ENCODE peak calls at places on chromosomes 11 and 22, in eight cellular contexts. One of them, this sample, is unnamed. For H3K4me1, the result is how much of the 10 kb centered on the place peaks cover.

GRCh38 chr22:32480238-32480637 is 5.6 kb downstream of the FBXO7 start:
- DNase-seq in fibroblast of lung: no peak
- DNase-seq in mesenchymal stem cell: no peak
- DNase-seq in right lobe of liver: no peak
- DNase-seq in uterus: no peak
- DNase-seq in DND-41: no peak
- DNase-seq in PC-9: no peak
- DNase-seq in GM23248: no peak
- DNase-seq in this sample: no peak

GRCh38 chr22:32591620-32592019 is 117.0 kb downstream of the FBXO7 start:
- DNase-seq in GM23248: peak
- DNase-seq in fibroblast of lung: peak
- DNase-seq in DND-41: no peak
- DNase-seq in mesenchymal stem cell: peak
- DNase-seq in PC-9: no peak
- DNase-seq in uterus: no peak
- DNase-seq in right lobe of liver: no peak
- DNase-seq in this sample: no peak

GRCh38 chr11:33344611-33345010 is 87.4 kb downstream of the HIPK3 start:
- DNase-seq in PC-9: peak
- DNase-seq in fibroblast of lung: peak
- DNase-seq in DND-41: no peak
- DNase-seq in right lobe of liver: no peak
- DNase-seq in GM23248: peak
- DNase-seq in uterus: no peak
- DNase-seq in mesenchymal stem cell: no peak
- DNase-seq in this sample: no peak

GRCh38 chr11:60985991-60986915 is 14.8 kb downstream of the CD6 start:
- DNase-seq in GM23248: peak
- DNase-seq in mesenchymal stem cell: no peak
- DNase-seq in right lobe of liver: no peak
- DNase-seq in fibroblast of lung: peak
- DNase-seq in PC-9: peak
- DNase-seq in DND-41: peak
- DNase-seq in uterus: no peak
- DNase-seq in this sample: peak

GRCh38 chr11:56271092-56271491 is 2.9 kb upstream of the OR5T1 start:
- DNase-seq in GM23248: no peak
- DNase-seq in fibroblast of lung: no peak
- DNase-seq in DND-41: no peak
- DNase-seq in uterus: no peak
- DNase-seq in right lobe of liver: no peak
- DNase-seq in mesenchymal stem cell: no peak
- DNase-seq in PC-9: no peak
- DNase-seq in this sample: no peak

GRCh38 chr11:62336949-62337681 is at the start of gene ASRGL1:
- DNase-seq in DND-41: no peak
- DNase-seq in PC-9: peak
- DNase-seq in uterus: peak
- DNase-seq in GM23248: peak
- DNase-seq in mesenchymal stem cell: peak
- DNase-seq in right lobe of liver: peak
- DNase-seq in fibroblast of lung: peak
- DNase-seq in this sample: peak

GRCh38 chr11:91673705-91674104 is 550.9 kb upstream of the FAT3 start:
- DNase-seq in DND-41: no peak
- DNase-seq in right lobe of liver: no peak
- DNase-seq in mesenchymal stem cell: no peak
- DNase-seq in uterus: no peak
- DNase-seq in fibroblast of lung: no peak
- DNase-seq in GM23248: no peak
- DNase-seq in PC-9: no peak
- DNase-seq in this sample: no peak

GRCh38 chr22:31776231-31776630 is 22.4 kb downstream of the DEPDC5 start:
- DNase-seq in PC-9: peak
- DNase-seq in DND-41: no peak
- DNase-seq in GM23248: no peak
- DNase-seq in mesenchymal stem cell: no peak
- DNase-seq in right lobe of liver: no peak
- DNase-seq in fibroblast of lung: no peak
- DNase-seq in uterus: no peak
- DNase-seq in this sample: no peak

GRCh38 chr11:103673773-103674172 is 362.7 kb upstream of the DDI1 start:
- DNase-seq in fibroblast of lung: peak
- DNase-seq in DND-41: no peak
- DNase-seq in right lobe of liver: no peak
- DNase-seq in uterus: no peak
- DNase-seq in mesenchymal stem cell: peak
- DNase-seq in PC-9: no peak
- DNase-seq in GM23248: peak
- DNase-seq in this sample: no peak

GRCh38 chr11:1876361-1877063 is 15.2 kb downstream of the PRR33 start:
- DNase-seq in PC-9: no peak
- DNase-seq in fibroblast of lung: peak
- DNase-seq in GM23248: peak
- DNase-seq in DND-41: no peak
- DNase-seq in mesenchymal stem cell: peak
- DNase-seq in uterus: peak
- DNase-seq in right lobe of liver: peak
- DNase-seq in this sample: peak

GRCh38 chr22:42222140-42222539 is 48.3 kb downstream of the TCF20 start:
- DNase-seq in fibroblast of lung: no peak
- DNase-seq in GM23248: no peak
- DNase-seq in PC-9: no peak
- DNase-seq in DND-41: no peak
- DNase-seq in mesenchymal stem cell: no peak
- DNase-seq in right lobe of liver: no peak
- DNase-seq in uterus: no peak
- DNase-seq in this sample: no peak

GRCh38 chr22:16789860-16790493 is 35.2 kb downstream of the XKR3 start:
- DNase-seq in uterus: no peak
- DNase-seq in mesenchymal stem cell: no peak
- DNase-seq in DND-41: peak
- DNase-seq in fibroblast of lung: no peak
- DNase-seq in PC-9: no peak
- DNase-seq in GM23248: no peak
- DNase-seq in right lobe of liver: no peak
- DNase-seq in this sample: no peak

GRCh38 chr11:7020183-7020917 is at the start of the genes NLRP14 and ZNF214:
- DNase-seq in PC-9: no peak
- DNase-seq in DND-41: no peak
- DNase-seq in uterus: peak
- DNase-seq in GM23248: peak
- DNase-seq in mesenchymal stem cell: peak
- DNase-seq in fibroblast of lung: peak
- DNase-seq in right lobe of liver: peak
- DNase-seq in this sample: peak

GRCh38 chr11:72752088-72752914 is at the start of gene ARAP1:
- DNase-seq in mesenchymal stem cell: peak
- DNase-seq in PC-9: peak
- DNase-seq in GM23248: peak
- DNase-seq in DND-41: peak
- DNase-seq in uterus: peak
- DNase-seq in fibroblast of lung: peak
- DNase-seq in right lobe of liver: peak
- DNase-seq in this sample: peak

GRCh38 chr11:119368121-119369034 is 13.1 kb downstream of the USP2 start:
- DNase-seq in uterus: peak
- DNase-seq in fibroblast of lung: peak
- DNase-seq in mesenchymal stem cell: peak
- DNase-seq in PC-9: peak
- DNase-seq in DND-41: no peak
- DNase-seq in right lobe of liver: peak
- DNase-seq in GM23248: no peak
- DNase-seq in this sample: no peak

GRCh38 chr11:539971-540481 is 2.7 kb downstream of the LRRC56 start:
- DNase-seq in GM23248: no peak
- DNase-seq in PC-9: no peak
- DNase-seq in DND-41: no peak
- DNase-seq in uterus: no peak
- DNase-seq in fibroblast of lung: no peak
- DNase-seq in right lobe of liver: peak
- DNase-seq in mesenchymal stem cell: no peak
- DNase-seq in this sample: no peak

GRCh38 chr11:43316451-43316850 is 4.7 kb downstream of the API5 start:
- DNase-seq in fibroblast of lung: no peak
- DNase-seq in right lobe of liver: no peak
- DNase-seq in mesenchymal stem cell: peak
- DNase-seq in GM23248: peak
- DNase-seq in DND-41: peak
- DNase-seq in PC-9: no peak
- DNase-seq in uterus: no peak
- DNase-seq in this sample: no peak

GRCh38 chr22:35489225-35489624 is 51.4 kb upstream of the RASD2 start:
- DNase-seq in fibroblast of lung: no peak
- DNase-seq in DND-41: no peak
- DNase-seq in PC-9: peak
- DNase-seq in uterus: no peak
- DNase-seq in mesenchymal stem cell: no peak
- DNase-seq in GM23248: peak
- DNase-seq in right lobe of liver: no peak
- DNase-seq in this sample: no peak

GRCh38 chr11:59173080-59173963 is 1.4 kb downstream of the DTX4 start:
- DNase-seq in mesenchymal stem cell: peak
- DNase-seq in PC-9: peak
- DNase-seq in DND-41: no peak
- DNase-seq in GM23248: peak
- DNase-seq in fibroblast of lung: no peak
- DNase-seq in right lobe of liver: peak
- DNase-seq in uterus: peak
- DNase-seq in this sample: peak

GRCh38 chr11:121473064-121473777 is 20.5 kb upstream of the SORL1-AS1 start:
- DNase-seq in DND-41: no peak
- DNase-seq in fibroblast of lung: peak
- DNase-seq in uterus: no peak
- DNase-seq in mesenchymal stem cell: no peak
- DNase-seq in GM23248: peak
- DNase-seq in right lobe of liver: no peak
- DNase-seq in PC-9: no peak
- DNase-seq in this sample: no peak

GRCh38 chr22:45424241-45424731 is 10.8 kb downstream of the RIBC2 start:
- DNase-seq in right lobe of liver: peak
- DNase-seq in mesenchymal stem cell: no peak
- DNase-seq in GM23248: no peak
- DNase-seq in PC-9: peak
- DNase-seq in fibroblast of lung: no peak
- DNase-seq in uterus: no peak
- DNase-seq in DND-41: no peak
- DNase-seq in this sample: peak

GRCh38 chr11:65585396-65586246 is 9.8 kb downstream of the EHBP1L1 start:
- DNase-seq in mesenchymal stem cell: no peak
- DNase-seq in fibroblast of lung: no peak
- DNase-seq in GM23248: no peak
- DNase-seq in uterus: no peak
- DNase-seq in PC-9: no peak
- DNase-seq in right lobe of liver: no peak
- DNase-seq in DND-41: no peak
- DNase-seq in this sample: no peak

GRCh38 chr11:65588199-65589054 is 7.2 kb downstream of the KCNK7 start:
- DNase-seq in mesenchymal stem cell: peak
- DNase-seq in GM23248: peak
- DNase-seq in fibroblast of lung: peak
- DNase-seq in DND-41: peak
- DNase-seq in right lobe of liver: peak
- DNase-seq in PC-9: no peak
- DNase-seq in uterus: peak
- DNase-seq in this sample: peak

GRCh38 chr11:65584723-65585171 is 8.9 kb downstream of the EHBP1L1 start:
- DNase-seq in right lobe of liver: no peak
- DNase-seq in uterus: no peak
- DNase-seq in DND-41: no peak
- DNase-seq in GM23248: no peak
- DNase-seq in fibroblast of lung: no peak
- DNase-seq in PC-9: no peak
- DNase-seq in mesenchymal stem cell: peak
- DNase-seq in this sample: no peak

GRCh38 chr11:65586247-65586630 is 9.4 kb downstream of the KCNK7 start:
- DNase-seq in right lobe of liver: no peak
- DNase-seq in uterus: no peak
- DNase-seq in fibroblast of lung: no peak
- DNase-seq in mesenchymal stem cell: no peak
- DNase-seq in DND-41: no peak
- DNase-seq in PC-9: no peak
- DNase-seq in GM23248: no peak
- DNase-seq in this sample: no peak

DNA sequence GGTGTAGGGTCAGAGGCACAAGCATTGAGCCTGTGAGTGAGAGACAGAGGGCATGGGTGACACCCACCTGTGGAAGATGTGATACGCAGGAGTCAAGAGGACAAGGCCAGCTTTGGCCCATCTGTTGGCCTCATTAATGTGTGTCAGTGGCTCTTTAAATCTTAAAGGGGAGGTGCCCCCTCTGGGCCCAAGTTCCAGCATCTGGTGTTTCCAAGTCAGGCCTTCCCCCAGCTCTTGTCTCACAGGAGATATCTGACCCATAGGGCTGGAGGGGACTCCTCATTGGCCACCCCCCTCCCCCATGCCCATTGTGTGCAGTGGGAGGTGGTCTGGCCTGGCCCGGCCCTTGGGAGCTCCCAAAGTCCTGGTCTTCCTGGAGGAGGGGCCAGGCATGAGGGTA is 8.9 kb downstream of the KCNK7 start:
- DNase-seq in fibroblast of lung: peak
- DNase-seq in GM23248: no peak
- DNase-seq in right lobe of liver: no peak
- DNase-seq in DND-41: no peak
- DNase-seq in uterus: no peak
- DNase-seq in PC-9: no peak
- DNase-seq in mesenchymal stem cell: peak
- DNase-seq in this sample: no peak
- H3K4me1 ChIP-seq in fibroblast of lung: under half
- H3K4me1 ChIP-seq in GM23248: under half
- H3K4me1 ChIP-seq in right lobe of liver: under half
- H3K4me1 ChIP-seq in DND-41: under half
- H3K4me1 ChIP-seq in uterus: under half
- H3K4me1 ChIP-seq in PC-9: under half
- H3K4me1 ChIP-seq in mesenchymal stem cell: under half
- H3K4me1 ChIP-seq in this sample: under half

GRCh38 chr22:22710719-22711531 is 66.5 kb downstream of the GGTLC2 start:
- DNase-seq in PC-9: no peak
- DNase-seq in mesenchymal stem cell: peak
- DNase-seq in right lobe of liver: peak
- DNase-seq in fibroblast of lung: no peak
- DNase-seq in DND-41: peak
- DNase-seq in uterus: peak
- DNase-seq in GM23248: peak
- DNase-seq in this sample: peak
- H3K4me3 ChIP-seq in PC-9: no peak
- H3K4me3 ChIP-seq in mesenchymal stem cell: no peak
- H3K4me3 ChIP-seq in right lobe of liver: no peak
- H3K4me3 ChIP-seq in fibroblast of lung: no peak
- H3K4me3 ChIP-seq in DND-41: no peak
- H3K4me3 ChIP-seq in uterus: no peak
- H3K4me3 ChIP-seq in GM23248: no peak
- H3K4me3 ChIP-seq in this sample: no peak

GRCh38 chr22:20191000-20191515 is 40.2 kb upstream of the CCDC188 start:
- DNase-seq in GM23248: no peak
- DNase-seq in fibroblast of lung: no peak
- DNase-seq in PC-9: no peak
- DNase-seq in DND-41: no peak
- DNase-seq in mesenchymal stem cell: no peak
- DNase-seq in uterus: no peak
- DNase-seq in right lobe of liver: no peak
- DNase-seq in this sample: no peak
- H3K4me1 ChIP-seq in GM23248: under half
- H3K4me1 ChIP-seq in fibroblast of lung: under half
- H3K4me1 ChIP-seq in PC-9: under half
- H3K4me1 ChIP-seq in DND-41: under half
- H3K4me1 ChIP-seq in mesenchymal stem cell: under half
- H3K4me1 ChIP-seq in uterus: under half
- H3K4me1 ChIP-seq in right lobe of liver: under half
- H3K4me1 ChIP-seq in this sample: under half

GRCh38 chr11:65185166-65185565 is 3.4 kb downstream of the CAPN1 start:
- DNase-seq in right lobe of liver: no peak
- DNase-seq in GM23248: no peak
- DNase-seq in PC-9: no peak
- DNase-seq in fibroblast of lung: no peak
- DNase-seq in DND-41: no peak
- DNase-seq in mesenchymal stem cell: no peak
- DNase-seq in uterus: no peak
- DNase-seq in this sample: no peak
- H3K4me3 ChIP-seq in right lobe of liver: no peak
- H3K4me3 ChIP-seq in GM23248: no peak
- H3K4me3 ChIP-seq in PC-9: no peak
- H3K4me3 ChIP-seq in fibroblast of lung: no peak
- H3K4me3 ChIP-seq in DND-41: no peak
- H3K4me3 ChIP-seq in mesenchymal stem cell: no peak
- H3K4me3 ChIP-seq in uterus: no peak
- H3K4me3 ChIP-seq in this sample: no peak

This sample was measured in lower lobe of right lung.